ENCODE peak calls at places on chromosomes 6 and 20, in nine cellular contexts. A is lower lobe of right lung; R is hepatocyte; H is GM23248; Y is astrocyte; S is upper lobe of left lung; N is mesendoderm; O is ovary; X is CD4-positive, CD25-positive, alpha-beta regulatory T cell. D is an unnamed sample.

GRCh38 chr20:40754372-40754943 is 65.4 kb upstream of the MAFB start:
- DNase-seq in X (no peak), N (no peak), Y (no peak), H (no peak), A (no peak), O (no peak), R (peak; percentile 26), S (no peak), D (no peak)

GRCh38 chr20:47274449-47275108 is 81.9 kb downstream of the ZMYND8 start:
- DNase-seq in A (no peak), H (peak; percentile 95), O (no peak), S (peak; percentile 26), N (peak; percentile 35), X (peak; percentile 54), R (peak; percentile 58), Y (peak; percentile 97), D (no peak)

GRCh38 chr6:154895841-154896240 is 99.3 kb upstream of the TIAM2 start:
- DNase-seq in S (no peak), H (no peak), O (no peak), R (no peak), A (no peak), Y (no peak), N (no peak), X (no peak), D (no peak)

GRCh38 chr20:39047417-39047985 is 85.4 kb downstream of the DHX35 start:
- DNase-seq in H (no peak), S (no peak), Y (no peak), O (no peak), X (no peak), R (no peak), N (no peak), A (no peak), D (no peak)

GRCh38 chr6:150599199-150600002 is at the start of gene PLEKHG1:
- DNase-seq in S (peak; percentile 77), N (peak; percentile 83), H (peak; percentile 71), R (peak; percentile 87), O (peak; percentile 79), Y (peak; percentile 32), X (peak; percentile 72), A (peak; percentile 85), D (no peak)

GRCh38 chr6:90463359-90463758 is 123.5 kb downstream of the MAP3K7 start:
- DNase-seq in A (no peak), H (no peak), O (no peak), X (peak; percentile 86), Y (no peak), R (no peak), S (no peak), N (no peak), D (no peak)

GRCh38 chr6:45951771-45952529 is 63.7 kb downstream of the CLIC5 start:
- DNase-seq in A (no peak), N (no peak), O (no peak), X (no peak), Y (peak; percentile 52), R (no peak), H (no peak), S (no peak), D (no peak)

GRCh38 chr20:4051413-4052138 is 36.2 kb upstream of the RNF24 start:
- DNase-seq in O (no peak), A (no peak), H (peak; percentile 32), X (no peak), N (no peak), S (peak; percentile 12), R (no peak), Y (no peak), D (peak; percentile 67)

GRCh38 chr20:39993737-39994136 is 695.3 kb downstream of the MAFB start:
- DNase-seq in X (no peak), S (no peak), R (no peak), N (no peak), Y (no peak), A (no peak), H (no peak), O (no peak), D (no peak)

GRCh38 chr6:36170704-36171103 is 25.8 kb upstream of the BRPF3 start:
- DNase-seq in N (no peak), O (no peak), S (no peak), A (no peak), X (no peak), H (no peak), R (no peak), Y (no peak), D (no peak)

GRCh38 chr6:166952567-166953464 is 3.5 kb downstream of the RNASET2 start:
- DNase-seq in H (no peak), S (no peak), R (no peak), X (peak; percentile 47), O (no peak), A (no peak), N (no peak), Y (no peak), D (no peak)

DNA sequence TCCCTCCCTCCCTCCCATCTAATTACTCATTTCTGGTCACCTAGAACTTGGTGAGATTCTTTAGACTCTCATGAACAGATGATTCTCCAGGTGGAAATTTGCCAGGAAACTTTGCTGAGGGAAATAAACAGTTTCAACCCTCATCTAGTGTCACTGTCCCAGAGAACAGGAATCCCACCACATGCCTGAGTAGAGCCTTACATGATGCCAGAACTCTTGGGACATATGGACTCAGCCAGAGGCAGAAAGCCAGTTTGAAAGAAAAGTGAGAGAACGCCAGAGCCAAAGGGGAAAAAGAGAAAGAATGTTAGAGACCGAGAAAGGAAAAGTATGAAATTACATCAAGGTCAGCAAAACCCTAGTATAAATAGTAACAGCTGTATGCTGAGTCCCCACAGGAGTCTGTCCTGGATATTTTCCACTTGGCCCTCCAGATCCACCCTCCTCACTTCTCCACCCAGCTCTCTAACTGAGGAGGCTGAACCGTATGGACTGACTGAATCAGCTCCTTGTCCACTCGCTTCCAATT is 127.5 kb upstream of the COL21A1 start:
- DNase-seq in A (no peak), Y (peak; percentile 61), X (no peak), S (no peak), O (no peak), R (no peak), N (no peak), H (peak; percentile 86), D (peak; percentile 81)
- H3K4me1 ChIP-seq in A (peaks cover 36% of the 10 kb centered on the region), Y (peaks cover 18% of the 10 kb centered on the region), X (no peaks in the 10 kb centered on the region), S (peaks cover 25% of the 10 kb centered on the region), O (peaks cover 13% of the 10 kb centered on the region), R (peaks cover 25% of the 10 kb centered on the region), N (no peaks in the 10 kb centered on the region), H (peaks cover 33% of the 10 kb centered on the region), D (peaks cover 6% of the 10 kb centered on the region)

DNA sequence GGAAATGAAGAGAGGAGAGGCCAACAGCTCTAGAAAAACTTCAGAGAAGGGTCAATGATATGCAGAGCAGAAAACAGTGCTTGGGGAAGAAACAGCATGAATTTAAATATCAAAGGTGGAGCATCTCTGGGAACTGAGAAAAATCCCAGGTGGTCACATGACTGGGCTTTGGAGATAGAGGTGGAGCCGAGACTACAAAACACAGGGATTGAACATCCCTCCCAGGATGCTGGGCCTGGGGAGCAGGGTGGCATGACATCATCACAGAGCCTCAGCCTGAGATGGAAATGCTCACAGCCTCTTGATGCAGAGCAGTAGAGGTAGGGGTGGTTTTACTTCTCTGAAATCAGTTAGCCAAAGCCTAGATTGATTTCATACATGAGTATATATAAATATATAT is 529.5 kb downstream of the PRKN start:
- DNase-seq in S (no peak), N (peak; percentile 13), O (no peak), A (no peak), R (no peak), X (no peak), H (no peak), Y (no peak), D (no peak)
- H3K4me1 ChIP-seq in S (no peaks in the 10 kb centered on the region), N (no peaks in the 10 kb centered on the region), O (peaks cover under 1% of the 10 kb centered on the region), A (peaks cover 2% of the 10 kb centered on the region), R (no peaks in the 10 kb centered on the region), X (no peaks in the 10 kb centered on the region), H (no peaks in the 10 kb centered on the region), Y (no peaks in the 10 kb centered on the region), D (no peaks in the 10 kb centered on the region)

DNA sequence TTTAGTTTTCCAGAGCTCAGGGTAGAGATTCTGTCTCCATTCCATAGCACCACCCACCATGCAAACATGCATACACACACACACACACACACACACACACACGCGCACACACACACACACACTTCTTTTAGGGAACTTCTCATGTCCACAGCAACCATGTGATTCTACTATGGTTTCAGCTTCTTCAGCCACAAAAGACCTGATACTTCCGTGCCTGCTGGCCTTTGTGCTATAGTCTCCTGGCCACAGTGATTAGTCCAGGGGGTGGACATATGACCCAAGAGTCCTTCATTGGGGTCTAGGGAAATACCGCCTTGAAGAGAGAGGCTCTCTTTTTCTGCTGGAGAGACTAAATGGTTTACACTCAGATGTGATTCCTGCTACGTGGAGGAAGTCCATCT is 53.5 kb downstream of the CARMIL1 start:
- DNase-seq in X (no peak), S (peak; percentile 24), Y (no peak), H (no peak), O (no peak), R (no peak), N (no peak), A (no peak), D (no peak)
- H3K4me1 ChIP-seq in X (no peaks in the 10 kb centered on the region), S (peaks cover 15% of the 10 kb centered on the region), Y (no peaks in the 10 kb centered on the region), H (peaks cover 19% of the 10 kb centered on the region), O (peaks cover 2% of the 10 kb centered on the region), R (peaks cover 23% of the 10 kb centered on the region), N (peaks cover 13% of the 10 kb centered on the region), A (peaks cover 45% of the 10 kb centered on the region), D (peaks cover 44% of the 10 kb centered on the region)

GRCh38 chr6:99424761-99425646 is at the start of gene PNISR:
- DNase-seq in X (peak; percentile 98), S (peak; percentile 93), Y (peak; percentile 98), H (peak; percentile 99), R (peak; percentile 97), O (peak; percentile 89), N (peak; percentile 99), A (peak; percentile 86), D (peak; percentile 83)

GRCh38 chr6:99426454-99426762 is 1.3 kb upstream of the PNISR start:
- DNase-seq in O (no peak), N (peak; percentile 9), R (no peak), S (no peak), Y (peak; percentile 1), X (no peak), A (no peak), H (no peak), D (no peak)

GRCh38 chr6:99425647-99426453 is 742 bp upstream of the PNISR start:
- DNase-seq in H (peak; percentile 78), R (peak; percentile 91), S (peak; percentile 88), O (peak; percentile 88), N (peak; percentile 99), A (peak; percentile 90), Y (peak; percentile 87), X (no peak), D (peak; percentile 33)

GRCh38 chr6:99424022-99424421 is 1.1 kb downstream of the PNISR start:
- DNase-seq in R (no peak), A (no peak), H (no peak), N (no peak), O (no peak), Y (no peak), S (no peak), X (no peak), D (no peak)

DNA sequence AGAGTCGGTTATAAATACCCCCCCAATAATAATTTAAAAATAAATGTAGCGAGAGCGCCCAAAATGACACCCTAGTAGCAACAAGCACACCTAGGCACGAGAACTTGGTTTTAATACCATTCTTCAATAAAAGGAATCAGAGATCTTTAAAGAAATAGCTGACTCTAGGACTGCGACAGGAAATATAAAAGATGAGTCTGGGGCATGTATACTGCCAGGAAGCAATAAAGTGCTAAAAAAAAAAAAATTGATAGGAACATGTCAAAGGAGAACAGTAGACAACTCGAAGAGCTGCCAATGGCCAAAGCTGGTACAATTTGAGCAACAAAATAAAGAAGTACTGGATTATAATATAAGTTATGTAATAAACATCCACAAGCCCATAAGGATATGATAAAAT is 2.2 kb downstream of the PNISR start:
- DNase-seq in R (no peak), Y (no peak), A (no peak), X (no peak), N (no peak), S (no peak), O (no peak), H (no peak), D (no peak)
- H3K4me1 ChIP-seq in R (peaks cover 21% of the 10 kb centered on the region), Y (peaks cover 14% of the 10 kb centered on the region), A (peaks cover 64% of the 10 kb centered on the region), X (peaks cover 59% of the 10 kb centered on the region), N (peaks cover 7% of the 10 kb centered on the region), S (peaks cover 40% of the 10 kb centered on the region), O (peaks cover 12% of the 10 kb centered on the region), H (peaks cover 28% of the 10 kb centered on the region), D (peaks cover 5% of the 10 kb centered on the region)

GRCh38 chr6:20875369-20875963 is 341.2 kb downstream of the CDKAL1 start:
- DNase-seq in A (no peak), N (no peak), Y (peak; percentile 30), H (peak; percentile 38), R (peak; percentile 45), O (no peak), X (peak; percentile 28), S (no peak), D (no peak)
- H3K4me1 ChIP-seq in A (peaks cover 10% of the 10 kb centered on the region), N (peaks cover 16% of the 10 kb centered on the region), Y (peaks cover 32% of the 10 kb centered on the region), H (peaks cover 30% of the 10 kb centered on the region), R (peaks cover 21% of the 10 kb centered on the region), O (peaks cover 4% of the 10 kb centered on the region), X (no peaks in the 10 kb centered on the region), S (no peaks in the 10 kb centered on the region), D (no peaks in the 10 kb centered on the region)

D was measured in ascending aorta.